ENCODE peak calls at places on chromosomes 16 and 17, in eight cellular contexts. H is pancreas; N is prostate gland; A is mammary epithelial cell; O is CD8-positive, alpha-beta memory T cell; M is MM.1S; T is heart left ventricle; L is tibial artery. S is an unnamed sample. For H3K4me1 and H3K9me3, the result is how much of the 10 kb centered on the place peaks cover.

GRCh38 chr17:60425626-60426025 is 3.3 kb downstream of the CHCT1 start:
- DNase-seq in A (no peak), N (no peak), O (no peak), T (no peak), M (no peak), H (no peak), L (no peak), S (no peak)

GRCh38 chr16:87644186-87644585 is 41.9 kb downstream of the JPH3 start:
- DNase-seq in M (no peak), O (no peak), H (no peak), N (no peak), T (no peak), L (no peak), A (no peak), S (no peak)

GRCh38 chr17:2282297-2282873 is 21.2 kb downstream of the SMG6 start:
- DNase-seq in T (no peak), L (peak), H (no peak), N (no peak), O (peak), A (peak), M (peak), S (no peak)

GRCh38 chr16:84613408-84614071 is 4.3 kb downstream of the COTL1 start:
- DNase-seq in N (no peak), A (no peak), L (no peak), M (no peak), H (no peak), O (no peak), T (no peak), S (no peak)

GRCh38 chr17:74437702-74438101 is 5.8 kb downstream of the GPRC5C start:
- DNase-seq in L (no peak), N (no peak), A (no peak), O (no peak), H (no peak), T (no peak), M (no peak), S (no peak)

GRCh38 chr17:17911003-17911613 is 61.1 kb downstream of the TOM1L2 start:
- DNase-seq in H (no peak), N (no peak), O (no peak), A (no peak), L (no peak), M (no peak), T (no peak), S (no peak)

GRCh38 chr16:78745491-78746019 is 646.1 kb downstream of the WWOX start:
- DNase-seq in L (no peak), O (no peak), N (no peak), M (no peak), H (no peak), T (no peak), A (no peak), S (no peak)

GRCh38 chr17:36198831-36199465 is 2.4 kb upstream of the CCL3L1 start:
- DNase-seq in T (no peak), O (no peak), N (no peak), A (no peak), M (peak), L (no peak), H (no peak), S (no peak)

GRCh38 chr16:7363397-7364053 is 30.9 kb downstream of the RBFOX1 start:
- DNase-seq in H (no peak), A (no peak), M (no peak), N (no peak), O (no peak), T (peak), L (no peak), S (no peak)

GRCh38 chr17:77307479-77308198 is 166.9 kb downstream of the SEC14L1 start:
- DNase-seq in O (no peak), N (no peak), H (no peak), M (no peak), L (no peak), T (no peak), A (no peak), S (no peak)

GRCh38 chr17:47253541-47254402 is at the start of gene ITGB3:
- DNase-seq in N (peak), A (peak), M (peak), L (peak), T (peak), O (peak), H (peak), S (peak)

GRCh38 chr16:2159052-2159838 is 3.7 kb downstream of the TRAF7 start:
- DNase-seq in A (no peak), M (no peak), L (peak), N (no peak), O (no peak), H (peak), T (no peak), S (no peak)

GRCh38 chr17:75996665-75997590 is 3.7 kb upstream of the CDK3 start:
- DNase-seq in N (no peak), T (no peak), A (peak), L (peak), M (no peak), H (no peak), O (no peak), S (peak)

GRCh38 chr16:71373073-71373472 is 14.6 kb downstream of the CALB2 start:
- DNase-seq in T (no peak), M (no peak), L (no peak), N (no peak), O (no peak), A (no peak), H (no peak), S (no peak)

GRCh38 chr16:8537691-8538342 is 52.5 kb downstream of the TMEM114 start:
- DNase-seq in O (no peak), N (no peak), L (no peak), H (peak), A (no peak), M (no peak), T (no peak), S (no peak)

GRCh38 chr16:85220125-85220839 is 108.0 kb upstream of the CIBAR2 start:
- DNase-seq in O (no peak), A (peak), H (peak), M (no peak), L (no peak), T (peak), N (peak), S (no peak)

GRCh38 chr17:50586421-50587247 is 26.1 kb downstream of the CACNA1G start:
- DNase-seq in T (no peak), O (no peak), N (no peak), H (no peak), A (no peak), L (no peak), M (no peak), S (no peak)

GRCh38 chr17:50575581-50576210 is 15.2 kb downstream of the CACNA1G start:
- DNase-seq in T (no peak), H (no peak), O (no peak), L (no peak), N (no peak), A (no peak), M (peak), S (no peak)

GRCh38 chr17:17137731-17138585 is 68.2 kb downstream of the PLD6 start:
- DNase-seq in A (no peak), O (no peak), N (no peak), M (no peak), T (no peak), L (no peak), H (no peak), S (no peak)

GRCh38 chr16:83842755-83843507 is 35.2 kb downstream of the HSBP1 start:
- DNase-seq in H (no peak), L (no peak), M (no peak), T (no peak), O (no peak), N (no peak), A (no peak), S (no peak)

GRCh38 chr16:87132361-87133014 is 184.7 kb downstream of the C16orf95 start:
- DNase-seq in L (peak), M (no peak), N (no peak), H (no peak), O (no peak), A (peak), T (no peak), S (no peak)

GRCh38 chr16:70331588-70332358 is 14.9 kb upstream of the DDX19A start:
- DNase-seq in N (no peak), A (no peak), M (no peak), T (no peak), L (no peak), H (no peak), O (no peak), S (no peak)

GRCh38 chr17:43814714-43815113 is 18.2 kb downstream of the MPP3 start:
- DNase-seq in H (no peak), T (no peak), O (no peak), A (peak), M (no peak), N (no peak), L (no peak), S (no peak)

GRCh38 chr17:17109896-17110295 is 67.6 kb downstream of the MPRIP start:
- DNase-seq in N (no peak), L (peak), M (no peak), O (peak), H (no peak), T (no peak), A (peak), S (no peak)

GRCh38 chr16:46748775-46749705 is 896 bp upstream of the MYLK3 start:
- DNase-seq in A (no peak), M (no peak), N (no peak), L (no peak), O (no peak), T (peak), H (no peak), S (no peak)

GRCh38 chr17:57092779-57093178 is 7.7 kb downstream of the AKAP1 start:
- DNase-seq in L (peak), M (no peak), A (no peak), N (no peak), O (no peak), H (no peak), T (no peak), S (no peak)

GRCh38 chr17:57089391-57089790 is 4.3 kb downstream of the AKAP1 start:
- DNase-seq in L (no peak), N (no peak), O (no peak), A (no peak), H (no peak), T (no peak), M (no peak), S (no peak)

GRCh38 chr17:57092171-57092570 is 7.1 kb downstream of the AKAP1 start:
- DNase-seq in N (no peak), L (peak), M (no peak), H (no peak), T (no peak), A (no peak), O (no peak), S (no peak)

GRCh38 chr17:57090560-57091185 is 5.6 kb downstream of the AKAP1 start:
- DNase-seq in L (no peak), T (no peak), A (peak), O (no peak), M (no peak), H (no peak), N (no peak), S (no peak)

DNA sequence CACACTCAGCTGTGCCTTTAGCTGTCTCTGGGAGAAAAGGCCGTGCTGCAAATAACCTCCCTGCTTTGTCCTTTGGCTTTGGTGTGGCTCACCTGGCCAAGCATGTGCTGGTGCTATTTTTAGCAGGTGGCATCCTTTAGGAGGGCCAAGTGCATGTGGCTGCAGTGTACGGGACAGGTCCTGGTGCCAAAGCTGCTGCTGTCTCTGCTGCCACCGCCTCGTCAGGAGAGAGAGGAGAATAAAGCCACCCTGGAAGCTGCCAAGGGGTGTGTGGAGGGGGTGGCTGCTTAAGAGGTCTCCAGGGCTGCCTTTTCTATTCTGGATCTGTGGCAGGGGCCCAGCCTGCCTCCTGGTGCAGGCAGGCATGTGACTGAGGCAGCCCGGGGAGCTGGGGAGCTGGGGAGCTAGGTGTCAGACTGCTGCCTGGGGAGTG is 6.2 kb downstream of the AKAP1 start:
- DNase-seq in H (peak), N (peak), M (no peak), T (peak), A (no peak), L (peak), O (no peak), S (no peak)
- H3K27ac ChIP-seq in H (no peak), N (peak), M (no peak), T (peak), A (no peak), L (peak), O (no peak), S (no peak)

GRCh38 chr16:11255737-11256656 is at the start of gene SOCS1:
- DNase-seq in L (peak), N (peak), O (peak), M (peak), A (peak), H (peak), T (peak), S (peak)

GRCh38 chr16:11259288-11259621 is 3.3 kb upstream of the SOCS1 start:
- DNase-seq in O (no peak), L (no peak), H (peak), N (no peak), M (no peak), T (no peak), A (no peak), S (no peak)

GRCh38 chr16:11256657-11257130 is 690 bp upstream of the SOCS1 start:
- DNase-seq in N (peak), M (no peak), T (peak), O (no peak), H (peak), A (peak), L (peak), S (no peak)

GRCh38 chr16:11258553-11259287 is 2.7 kb upstream of the SOCS1 start:
- DNase-seq in T (peak), A (no peak), M (peak), N (no peak), L (peak), O (peak), H (peak), S (peak)

GRCh38 chr16:11257131-11257938 is 1.3 kb upstream of the SOCS1 start:
- DNase-seq in A (peak), O (peak), L (peak), T (peak), M (peak), H (peak), N (peak), S (peak)
- H3K4me1 ChIP-seq in A (under half), O (under half), L (half or more), T (under half), M (under half), H (under half), N (under half), S (under half)

GRCh38 chr17:82949984-82950383 is 110.2 kb upstream of the ZNF750 start:
- DNase-seq in O (no peak), T (no peak), M (no peak), N (no peak), H (no peak), L (peak), A (no peak), S (no peak)

GRCh38 chr17:82948081-82948511 is 108.3 kb upstream of the ZNF750 start:
- DNase-seq in O (no peak), L (no peak), H (no peak), A (no peak), M (no peak), N (no peak), T (no peak), S (no peak)

GRCh38 chr17:82950525-82951102 is 110.8 kb upstream of the ZNF750 start:
- DNase-seq in L (peak), M (no peak), T (no peak), H (no peak), A (no peak), O (no peak), N (no peak), S (no peak)

GRCh38 chr17:82948957-82949356 is 109.1 kb upstream of the ZNF750 start:
- DNase-seq in M (no peak), T (no peak), N (no peak), O (no peak), A (no peak), H (no peak), L (no peak), S (no peak)

DNA sequence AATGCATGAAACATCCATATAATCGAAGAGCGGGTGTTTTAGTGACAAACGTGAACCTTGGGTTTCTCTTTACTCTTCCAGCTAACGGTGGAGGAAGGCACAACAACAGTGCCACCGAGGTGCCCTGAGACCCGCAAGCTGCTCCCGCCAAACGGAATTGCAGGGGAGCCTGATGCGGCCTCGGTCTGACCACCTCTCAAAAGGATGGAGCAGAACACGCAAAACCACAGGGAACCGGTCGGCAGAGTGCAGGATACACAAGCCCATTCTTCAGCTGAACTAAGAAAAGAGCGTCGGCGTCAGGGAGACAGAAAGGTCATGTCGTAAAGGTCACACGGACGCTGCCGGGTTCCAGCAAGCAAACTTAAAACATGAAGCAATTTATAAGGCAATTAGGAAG is 109.5 kb upstream of the ZNF750 start:
- DNase-seq in L (peak), O (no peak), N (no peak), M (no peak), H (no peak), A (no peak), T (no peak), S (no peak)
- H3K9me3 ChIP-seq in L (under half), O (under half), N (under half), M (under half), H (under half), A (half or more), T (under half), S (under half)

GRCh38 chr16:81697886-81698635 is 81.0 kb upstream of the PLCG2 start:
- DNase-seq in N (no peak), A (no peak), L (no peak), O (no peak), T (peak), H (no peak), M (no peak), S (no peak)

GRCh38 chr16:81700071-81700779 is 78.9 kb upstream of the PLCG2 start:
- DNase-seq in A (no peak), T (no peak), H (no peak), N (no peak), L (no peak), O (no peak), M (no peak), S (no peak)

GRCh38 chr16:81701296-81701970 is 77.7 kb upstream of the PLCG2 start:
- DNase-seq in N (no peak), L (no peak), T (no peak), H (no peak), M (no peak), A (no peak), O (no peak), S (no peak)

GRCh38 chr16:81700780-81701165 is 78.3 kb upstream of the PLCG2 start:
- DNase-seq in A (no peak), M (no peak), L (no peak), H (no peak), O (no peak), T (no peak), N (no peak), S (no peak)

GRCh38 chr16:81699596-81699995 is 79.5 kb upstream of the PLCG2 start:
- DNase-seq in O (no peak), L (no peak), H (no peak), T (peak), M (no peak), N (no peak), A (no peak), S (no peak)
- H3K27ac ChIP-seq in O (no peak), L (no peak), H (no peak), T (no peak), M (no peak), N (no peak), A (no peak), S (no peak)

GRCh38 chr17:78921437-78921971 is 3.7 kb downstream of the TIMP2 start:
- DNase-seq in A (no peak), T (peak), N (no peak), M (no peak), L (peak), H (no peak), O (no peak), S (no peak)

GRCh38 chr17:78923660-78924453 is 1.3 kb downstream of the TIMP2 start:
- DNase-seq in O (peak), M (peak), H (peak), L (peak), N (peak), T (no peak), A (peak), S (peak)

GRCh38 chr17:78924481-78925151 is 571 bp downstream of the TIMP2 start:
- DNase-seq in H (no peak), L (no peak), A (no peak), M (peak), N (no peak), O (no peak), T (no peak), S (no peak)

GRCh38 chr17:78925234-78925633 is at the start of gene TIMP2:
- DNase-seq in T (peak), M (peak), O (peak), N (peak), L (peak), A (no peak), H (peak), S (peak)

DNA sequence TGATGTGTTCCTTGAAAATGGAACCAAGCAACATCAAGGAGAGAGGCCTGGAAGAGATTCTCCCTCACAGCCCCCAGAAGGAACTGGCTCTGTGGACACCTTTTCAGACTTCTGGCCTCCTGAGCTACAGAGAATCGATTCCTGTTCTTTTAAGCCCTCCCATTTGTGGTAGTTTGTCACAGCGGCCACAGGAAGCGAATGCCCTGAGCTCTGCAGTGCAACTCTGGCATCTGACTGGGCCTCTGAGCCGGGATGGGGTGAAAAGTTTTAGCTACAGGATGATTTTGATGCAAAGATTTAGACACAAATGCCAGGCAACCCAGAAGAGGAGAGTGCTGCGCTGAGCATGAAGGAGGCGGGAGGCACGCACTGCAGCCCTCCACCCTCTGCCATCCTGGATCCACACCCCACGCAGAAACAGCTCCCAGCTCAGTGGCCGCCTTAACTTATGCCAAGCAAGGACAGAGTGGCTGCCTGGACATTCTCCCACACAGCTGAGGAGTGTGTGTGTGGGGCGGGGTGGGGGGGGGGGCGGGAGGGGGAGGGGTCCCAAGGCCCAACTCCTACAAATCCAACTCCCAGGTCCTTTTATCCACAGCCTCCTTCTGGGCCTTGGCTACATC is 2.2 kb downstream of the TIMP2 start:
- DNase-seq in L (no peak), A (no peak), N (no peak), O (no peak), T (no peak), H (no peak), M (peak), S (no peak)
- H3K4me1 ChIP-seq in L (half or more), A (under half), N (under half), O (under half), T (under half), H (under half), M (under half), S (under half)

GRCh38 chr17:22717211-22717610 is 1024.9 kb downstream of the KCNJ18 start:
- DNase-seq in L (no peak), N (no peak), H (no peak), M (no peak), A (no peak), O (no peak), T (no peak), S (no peak)
- H3K9me3 ChIP-seq in L (under half), N (under half), H (under half), M (under half), A (under half), O (under half), T (under half), S (under half)

GRCh38 chr16:50351116-50351515 is 17.7 kb downstream of the BRD7 start:
- DNase-seq in T (no peak), M (no peak), N (no peak), L (no peak), A (no peak), H (no peak), O (no peak), S (no peak)
- H3K27ac ChIP-seq in T (no peak), M (no peak), N (no peak), L (peak), A (no peak), H (no peak), O (no peak), S (no peak)

GRCh38 chr17:57862990-57863667 is 13.3 kb upstream of the MRPS23 start:
- DNase-seq in L (no peak), O (no peak), A (no peak), H (no peak), M (no peak), T (peak), N (no peak), S (no peak)

GRCh38 chr17:57866319-57866718 is 16.5 kb upstream of the MRPS23 start:
- DNase-seq in H (no peak), L (no peak), N (no peak), T (no peak), A (no peak), M (no peak), O (no peak), S (no peak)

GRCh38 chr17:57861737-57862409 is 12.0 kb upstream of the MRPS23 start:
- DNase-seq in N (peak), T (peak), M (no peak), O (no peak), L (peak), H (peak), A (no peak), S (no peak)

GRCh38 chr17:57862410-57862989 is 12.7 kb upstream of the MRPS23 start:
- DNase-seq in H (no peak), A (no peak), L (no peak), N (no peak), M (no peak), T (no peak), O (no peak), S (no peak)

GRCh38 chr17:57864273-57864672 is 14.4 kb upstream of the MRPS23 start:
- DNase-seq in L (no peak), H (no peak), A (no peak), T (peak), M (no peak), N (no peak), O (no peak), S (no peak)
- H3K4me1 ChIP-seq in L (under half), H (under half), A (under half), T (under half), M (under half), N (under half), O (under half), S (under half)

S was measured in naive thymus-derived CD4-positive, alpha-beta T cell.